ENCODE peak calls at places on chromosomes 7 and 10, in nine cellular contexts. C is testis, K is IMR-90, N is H1, O is ovary, E is HCT116, M is gastrocnemius medialis, W is body of pancreas, P is right lobe of liver. Y is an unnamed sample.

GRCh38 chr10:103917326-103918052 is 495 bp downstream of the STN1 start:
- DNase-seq in C (peak), K (peak), N (no peak), P (no peak), M (peak), W (peak), E (no peak), O (no peak), Y (no peak)

GRCh38 chr7:55066479-55066878 is 47.7 kb downstream of the EGFR start:
- DNase-seq in W (no peak), E (no peak), K (no peak), P (no peak), C (no peak), N (no peak), O (no peak), M (no peak), Y (peak)

GRCh38 chr10:42836096-42836495 is 53.5 kb downstream of the BMS1 start:
- DNase-seq in E (no peak), O (no peak), N (no peak), M (no peak), C (no peak), P (no peak), W (no peak), K (no peak), Y (no peak)

GRCh38 chr10:55509168-55509567 is 708.1 kb upstream of the PCDH15 start:
- DNase-seq in P (no peak), K (no peak), M (no peak), O (no peak), C (no peak), N (no peak), W (no peak), E (no peak), Y (no peak)

GRCh38 chr7:80210400-80210799 is 75.8 kb downstream of the GNAI1 start:
- DNase-seq in N (no peak), C (no peak), W (no peak), K (peak), O (no peak), E (no peak), P (no peak), M (no peak), Y (no peak)

GRCh38 chr7:49367072-49367471 is 406.4 kb upstream of the VWC2 start:
- DNase-seq in N (no peak), M (no peak), P (no peak), K (no peak), O (no peak), C (no peak), E (no peak), W (no peak), Y (no peak)

GRCh38 chr10:18332048-18332447 is 191.8 kb downstream of the CACNB2 start:
- DNase-seq in O (no peak), C (no peak), E (no peak), M (no peak), K (no peak), W (no peak), N (no peak), P (peak), Y (peak)

GRCh38 chr10:44854693-44855350 is 56.3 kb upstream of the TMEM72 start:
- DNase-seq in K (no peak), P (no peak), M (no peak), E (no peak), N (no peak), C (no peak), W (no peak), O (no peak), Y (no peak)

GRCh38 chr10:22825841-22826240 is 102.0 kb upstream of the ARMC3 start:
- DNase-seq in P (no peak), M (no peak), W (no peak), N (no peak), O (no peak), K (no peak), C (peak), E (peak), Y (no peak)

GRCh38 chr10:103888113-103888841 is 29.7 kb downstream of the STN1 start:
- DNase-seq in E (peak), K (peak), C (no peak), W (peak), O (peak), M (peak), P (peak), N (no peak), Y (peak)

GRCh38 chr7:127107601-127108007 is 145.1 kb downstream of the GRM8 start:
- DNase-seq in M (no peak), W (peak), N (no peak), O (peak), K (peak), P (peak), C (peak), E (peak), Y (peak)

GRCh38 chr7:39069046-39069445 is 91.3 kb downstream of the POU6F2 start:
- DNase-seq in O (no peak), C (no peak), E (no peak), M (no peak), N (no peak), K (no peak), P (no peak), W (no peak), Y (no peak)

GRCh38 chr10:97426776-97427570 is 982 bp downstream of the PGAM1 start:
- DNase-seq in P (no peak), W (peak), N (no peak), C (peak), E (no peak), M (no peak), K (no peak), O (no peak), Y (peak)

GRCh38 chr7:46811529-46811928 is 770.4 kb downstream of the TNS3 start:
- DNase-seq in K (peak), C (peak), E (no peak), P (no peak), W (no peak), N (no peak), O (peak), M (peak), Y (no peak)

GRCh38 chr7:32957326-32958045 is at the start of gene FKBP9:
- DNase-seq in C (peak), M (peak), O (peak), P (peak), E (no peak), W (peak), K (peak), N (no peak), Y (peak)

GRCh38 chr7:42186181-42186580 is 50.8 kb downstream of the GLI3 start:
- DNase-seq in E (no peak), K (no peak), M (no peak), C (no peak), O (no peak), N (peak), P (no peak), W (no peak), Y (peak)

GRCh38 chr10:82722273-82722672 is 847.3 kb downstream of the NRG3 start:
- DNase-seq in K (no peak), P (no peak), O (no peak), N (no peak), C (no peak), E (no peak), W (no peak), M (no peak), Y (no peak)

GRCh38 chr7:18978108-18978495 is 139.3 kb downstream of the TWIST1 start:
- DNase-seq in W (no peak), M (no peak), O (no peak), C (no peak), N (no peak), P (no peak), K (peak), E (peak), Y (no peak)

GRCh38 chr7:29598607-29599006 is 35.0 kb downstream of the PRR15 start:
- DNase-seq in C (no peak), M (no peak), W (peak), N (no peak), P (no peak), E (no peak), K (no peak), O (no peak), Y (no peak)

GRCh38 chr7:125316451-125316850 is 386.8 kb upstream of the POT1 start:
- DNase-seq in C (peak), E (peak), M (no peak), W (peak), N (peak), K (no peak), O (no peak), P (no peak), Y (peak)

GRCh38 chr7:39567294-39567693 is 1.1 kb downstream of the YAE1 start:
- DNase-seq in P (no peak), K (peak), C (no peak), M (no peak), O (no peak), E (no peak), W (no peak), N (no peak), Y (no peak)

GRCh38 chr10:78600121-78600665 is 468.6 kb upstream of the ZMIZ1 start:
- DNase-seq in M (no peak), W (no peak), E (no peak), P (no peak), O (no peak), N (no peak), K (no peak), C (no peak), Y (no peak)

GRCh38 chr7:33250421-33250827 is 121.1 kb downstream of the BBS9 start:
- DNase-seq in N (no peak), E (no peak), C (no peak), P (no peak), W (no peak), O (no peak), M (no peak), K (peak), Y (no peak)

GRCh38 chr7:25075459-25075858 is 49.6 kb downstream of the CYCS start:
- DNase-seq in E (no peak), K (peak), W (no peak), N (no peak), P (no peak), O (no peak), M (no peak), C (no peak), Y (no peak)

GRCh38 chr10:107264742-107265141 is 100.2 kb upstream of the SORCS1 start:
- DNase-seq in C (peak), W (no peak), E (no peak), M (no peak), P (no peak), K (no peak), N (no peak), O (no peak), Y (peak)

GRCh38 chr10:67926956-67927355 is 42.5 kb downstream of the SIRT1 start:
- DNase-seq in W (no peak), P (no peak), N (no peak), C (no peak), M (no peak), K (peak), E (no peak), O (no peak), Y (no peak)

GRCh38 chr10:34644245-34644644 is 170.9 kb downstream of the PARD3 start:
- DNase-seq in E (no peak), C (no peak), O (no peak), K (no peak), P (no peak), W (no peak), N (no peak), M (no peak), Y (no peak)

GRCh38 chr7:23471090-23471859 is 984 bp upstream of the IGF2BP3 start:
- DNase-seq in M (no peak), O (no peak), W (no peak), C (no peak), K (peak), P (no peak), E (peak), N (no peak), Y (peak)

GRCh38 chr7:23470290-23471089 is at the start of gene IGF2BP3:
- DNase-seq in K (peak), N (peak), O (no peak), M (no peak), P (no peak), W (no peak), C (no peak), E (peak), Y (peak)

GRCh38 chr7:23468721-23469149 is 1.6 kb downstream of the IGF2BP3 start:
- DNase-seq in W (no peak), M (no peak), K (no peak), N (no peak), C (no peak), P (no peak), E (no peak), O (no peak), Y (no peak)

GRCh38 chr7:23469150-23469960 is 936 bp downstream of the IGF2BP3 start:
- DNase-seq in C (no peak), P (no peak), M (no peak), O (no peak), K (no peak), W (peak), E (no peak), N (no peak), Y (peak)

DNA sequence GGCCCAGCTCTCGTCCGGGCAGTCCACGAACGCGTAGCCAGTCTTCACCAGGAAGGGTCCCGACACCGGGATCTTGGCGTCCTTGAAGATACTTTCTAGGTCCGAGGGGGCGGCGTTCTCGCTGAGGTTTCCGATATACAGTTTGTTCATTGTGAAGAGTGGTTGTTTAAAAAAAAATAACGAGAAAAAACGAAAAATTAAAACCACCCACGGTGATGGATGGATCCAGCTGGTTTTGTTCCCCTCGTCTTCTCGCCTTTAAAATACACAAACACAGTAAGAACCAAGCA is 385 bp downstream of the IGF2BP3 start:
- DNase-seq in P (no peak), E (no peak), O (no peak), K (no peak), N (no peak), W (no peak), C (no peak), M (no peak), Y (no peak)
- H3K4me3 ChIP-seq in P (no peak), E (peak), O (peak), K (peak), N (peak), W (no peak), C (peak), M (peak), Y (peak)

DNA sequence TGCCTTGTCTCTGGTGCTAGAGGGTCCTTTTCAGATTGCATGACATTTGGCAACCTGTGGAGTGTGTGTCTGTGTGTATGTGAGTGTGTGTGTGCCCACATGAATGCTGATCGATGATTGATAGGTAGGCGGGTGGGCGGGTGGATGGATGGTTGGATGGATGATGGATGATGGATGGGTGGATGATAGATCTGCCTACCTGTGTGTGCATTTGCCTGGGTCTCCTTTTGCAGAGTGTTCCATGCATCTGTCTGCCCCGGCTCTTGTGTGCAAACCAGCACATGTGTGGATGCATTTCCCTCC is 99.8 kb downstream of the RGS10 start:
- DNase-seq in P (no peak), W (no peak), C (no peak), K (no peak), O (no peak), N (no peak), E (no peak), M (no peak), Y (no peak)
- TF ChIP-seq POLR2A in P (no peak), W (no peak), C (no peak), K (no peak), O (no peak), N (no peak), E (no peak), M (no peak), Y (no peak)

DNA sequence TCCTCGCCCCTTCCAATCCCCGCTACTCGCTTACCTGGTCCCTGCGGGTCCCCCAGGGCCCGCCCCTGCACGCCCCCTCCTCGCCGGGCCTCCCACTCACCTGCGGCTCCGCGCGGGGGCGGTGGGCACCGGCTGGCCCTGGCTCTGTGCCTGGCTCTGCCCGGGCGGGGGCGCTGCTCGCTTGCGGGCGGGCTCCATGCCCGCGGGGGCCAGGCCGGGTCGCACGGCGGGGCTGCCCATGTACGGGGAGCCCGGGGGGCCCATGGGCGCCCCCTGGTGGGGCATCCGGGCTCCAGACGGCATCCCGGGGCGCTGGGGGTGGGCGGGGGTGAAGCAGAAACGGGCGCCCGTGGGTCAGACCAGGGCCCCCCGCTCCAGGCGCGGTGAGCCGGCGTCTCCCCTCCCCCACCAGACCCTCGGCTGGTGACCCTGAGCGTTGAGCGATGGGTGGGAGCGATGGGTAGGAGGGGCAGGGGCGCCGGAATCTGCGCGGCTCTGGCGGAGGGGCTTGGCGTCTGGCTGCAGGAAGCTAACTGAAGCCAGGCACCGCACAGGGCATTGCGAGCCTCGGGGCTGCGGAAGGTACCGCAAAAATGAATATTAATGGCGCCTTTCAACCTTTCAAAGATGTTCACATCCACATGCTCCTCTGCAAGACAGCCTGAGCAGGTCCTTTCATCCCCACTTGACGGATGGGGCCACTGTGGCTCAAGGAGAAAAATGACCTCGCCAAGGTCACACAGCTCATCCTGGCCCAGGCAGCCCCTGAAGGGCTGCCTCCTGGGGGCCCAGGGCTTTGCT is 2.9 kb downstream of the SMARCD3 start:
- DNase-seq in N (no peak), K (no peak), M (no peak), E (no peak), C (peak), P (no peak), O (peak), W (peak), Y (peak)
- H3K4me3 ChIP-seq in N (peak), K (no peak), M (peak), E (no peak), C (peak), P (no peak), O (peak), W (no peak), Y (no peak)

GRCh38 chr7:107168233-107169119 is at the start of gene HBP1:
- DNase-seq in C (peak), E (peak), M (peak), N (peak), P (peak), O (peak), K (peak), W (peak), Y (peak)
- TF ChIP-seq POLR2A in C (peak), E (no peak), M (peak), N (peak), P (peak), O (peak), K (peak), W (peak), Y (peak)

DNA sequence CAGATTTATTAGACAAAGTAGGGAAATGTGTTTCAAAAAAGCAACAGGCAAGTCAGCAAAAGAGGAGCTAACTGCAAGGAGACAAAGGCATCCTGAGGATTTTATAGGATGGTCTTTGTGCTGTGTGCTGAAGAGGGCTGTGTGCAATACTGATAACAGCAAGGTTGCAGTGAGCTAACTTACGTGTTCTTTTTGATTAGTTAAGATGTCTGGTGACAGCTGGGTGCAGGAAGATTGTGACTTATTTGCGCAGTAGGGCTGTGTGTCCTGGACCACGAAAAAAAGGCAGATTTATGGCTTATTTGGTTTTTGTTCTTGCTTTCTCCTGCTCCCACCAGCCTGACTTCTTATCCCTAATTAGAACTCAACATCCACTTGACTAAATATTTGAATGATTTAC is 119.1 kb downstream of the ANKRD26 start:
- DNase-seq in K (no peak), E (no peak), C (no peak), W (no peak), M (no peak), N (no peak), P (no peak), O (no peak), Y (no peak)
- H3K4me3 ChIP-seq in K (no peak), E (no peak), C (no peak), W (no peak), M (no peak), N (no peak), P (no peak), O (no peak), Y (no peak)

DNA sequence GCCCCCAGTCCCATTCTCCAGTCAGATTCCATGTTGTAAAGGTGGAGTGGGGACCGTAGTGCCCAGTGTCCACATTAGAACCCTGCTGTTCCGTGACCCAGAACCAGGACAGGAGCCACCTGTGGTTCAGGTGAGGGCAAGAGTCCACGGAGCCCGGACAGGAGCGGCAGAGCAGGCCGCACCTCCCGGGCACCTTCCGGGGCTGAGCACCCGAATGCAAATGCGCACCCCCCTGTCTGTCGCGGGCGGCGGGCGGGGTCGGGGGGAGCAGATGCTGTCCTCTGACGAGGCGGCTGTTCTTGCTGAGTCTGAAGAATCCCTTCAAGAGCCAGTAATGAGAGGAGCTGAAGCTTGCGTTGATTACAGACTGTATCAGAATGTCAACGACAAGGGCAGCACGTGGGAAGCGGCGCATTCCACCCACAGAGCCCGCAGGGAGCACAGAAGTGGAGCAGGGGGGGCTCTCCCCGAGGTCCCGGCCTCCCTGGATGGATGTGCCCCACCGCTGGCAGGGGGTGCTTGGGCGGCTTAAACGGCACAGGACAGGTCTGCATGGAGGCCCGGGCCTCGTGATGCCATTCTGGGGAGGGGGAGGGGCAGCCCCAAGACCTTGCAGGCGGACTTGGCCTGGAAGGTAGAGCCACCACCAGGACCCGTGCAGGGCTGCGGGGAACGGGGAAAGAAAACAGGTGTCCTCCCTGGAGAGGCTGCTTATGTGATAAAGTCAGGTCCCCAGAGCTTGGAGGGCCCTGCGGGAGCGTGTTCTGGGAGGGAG is 407.5 kb upstream of the RNF32 start:
- DNase-seq in C (no peak), O (no peak), W (no peak), E (no peak), N (no peak), K (no peak), M (no peak), P (no peak), Y (no peak)
- TF ChIP-seq POLR2A in C (no peak), O (no peak), W (no peak), E (no peak), N (no peak), K (no peak), M (no peak), P (no peak), Y (no peak)

GRCh38 chr7:142455392-142455791 is 197.5 kb upstream of the PRSS58 start:
- DNase-seq in C (no peak), K (no peak), E (no peak), O (no peak), M (no peak), N (no peak), P (no peak), W (no peak), Y (peak)
- H3K4me3 ChIP-seq in C (no peak), K (no peak), E (no peak), O (no peak), M (no peak), N (no peak), P (no peak), W (no peak), Y (no peak)

DNA sequence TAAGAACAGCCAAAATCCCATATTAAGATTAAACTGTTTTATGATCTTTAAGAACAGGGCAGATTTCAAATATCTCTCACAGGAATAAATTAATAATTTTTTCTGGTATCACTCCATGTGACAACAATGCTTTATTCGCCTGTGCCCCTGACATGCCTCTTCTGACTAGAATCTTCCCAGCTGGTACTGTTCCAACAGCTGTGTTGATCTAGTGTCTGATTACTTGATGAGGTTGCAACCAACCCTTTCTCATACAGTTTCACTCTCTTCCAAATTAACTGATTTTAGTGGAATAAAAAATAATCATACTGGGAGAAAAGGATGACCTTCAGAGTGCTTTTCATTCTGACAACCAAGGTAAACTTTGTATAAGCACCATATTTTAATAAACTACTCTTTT is 151.9 kb downstream of the CHRM2 start:
- DNase-seq in M (no peak), C (no peak), K (peak), E (no peak), N (no peak), P (no peak), W (no peak), O (no peak), Y (no peak)
- TF ChIP-seq POLR2A in M (no peak), C (no peak), K (no peak), E (no peak), N (no peak), P (no peak), W (no peak), O (no peak), Y (no peak)